ENCODE peak calls at places on chromosome 22, in nine cellular contexts. F is HT1080; C is stimulated activated CD4-positive, alpha-beta T cell treated with anti-CD3 and anti-CD28 coated beads, Interleukin-1b, Interleukin-23, amount 100 ng/mL, for 24 hours; T is uterus; Q is globus pallidus; D is germinal center; U is activated T-cell treated with anti-CD3 and anti-CD28 coated beads for 1 hour; P is pulmonary artery endothelial cell; M is lower lobe of right lung. R is an unnamed sample.

GRCh38 chr22:35486116-35486631 is 54.5 kb upstream of the RASD2 start:
- DNase-seq in F (no peak), C (no peak), T (no peak), Q (no peak), D (no peak), U (no peak), P (no peak), M (no peak), R (no peak)

GRCh38 chr22:47381240-47381639 is 618.8 kb downstream of the TBC1D22A start:
- DNase-seq in F (no peak), C (no peak), T (no peak), Q (no peak), D (no peak), U (no peak), P (no peak), M (no peak), R (no peak)

GRCh38 chr22:24355574-24355973 is 71.8 kb upstream of the ADORA2A start:
- DNase-seq in F (no peak), C (no peak), T (no peak), Q (no peak), D (no peak), U (no peak), P (no peak), M (no peak), R (no peak)

GRCh38 chr22:26656896-26657851 is at the start of gene MIAT:
- DNase-seq in F (no peak), C (peak; percentile 51), T (no peak), Q (no peak), D (peak; percentile 63), U (peak; percentile 59), P (no peak), M (peak; percentile 59), R (no peak)

GRCh38 chr22:41998361-41999261 is at the start of gene WBP2NL:
- DNase-seq in F (peak; percentile 69), C (peak; percentile 81), T (peak; percentile 55), Q (peak; percentile 76), D (peak; percentile 98), U (peak; percentile 83), P (peak; percentile 51), M (peak; percentile 84), R (peak; percentile 29)

GRCh38 chr22:24185501-24186351 is 4.4 kb downstream of the SUSD2 start:
- DNase-seq in F (no peak), C (no peak), T (no peak), Q (no peak), D (no peak), U (no peak), P (no peak), M (peak; percentile 45), R (no peak)

GRCh38 chr22:25448435-25449051 is 115.9 kb upstream of the GRK3 start:
- DNase-seq in F (no peak), C (no peak), T (no peak), Q (peak; percentile 7), D (peak; percentile 36), U (no peak), P (no peak), M (no peak), R (no peak)

GRCh38 chr22:29071261-29072045 is 1.4 kb upstream of the KREMEN1 start:
- DNase-seq in F (no peak), C (peak; percentile 22), T (peak; percentile 29), Q (no peak), D (peak; percentile 23), U (no peak), P (no peak), M (peak; percentile 72), R (no peak)

GRCh38 chr22:33909906-33910305 is 10.4 kb downstream of the LARGE1 start:
- DNase-seq in F (no peak), C (no peak), T (no peak), Q (no peak), D (no peak), U (no peak), P (no peak), M (no peak), R (no peak)

GRCh38 chr22:31707519-31707918 is 42.4 kb downstream of the PRR14L start:
- DNase-seq in F (no peak), C (no peak), T (no peak), Q (no peak), D (no peak), U (no peak), P (no peak), M (no peak), R (no peak)